ENCODE peak calls at places on chromosomes 16 and 17, in seven cellular contexts. O is ELF-1, Y is posterior cingulate gyrus, G is AG20443, T is brain microvascular endothelial cell, E is head of caudate nucleus, C is B cell. S is an unnamed sample.
A peak's percentile ranks its signal among the peaks of the same experiment; 100 is the strongest.

GRCh38 chr17:78637146-78637545 is 60.0 kb upstream of the DNAH17 start:
- DNase-seq in G (no peak), Y (no peak), C (no peak), O (no peak), E (no peak), T (no peak), S (no peak)

GRCh38 chr16:81467815-81468214 is 23.2 kb downstream of the CMIP start:
- DNase-seq in G (no peak), E (no peak), O (no peak), Y (no peak), T (no peak), C (no peak), S (no peak)

GRCh38 chr17:81802856-81803643 is 900 bp upstream of the GCGR start:
- DNase-seq in T (no peak), C (no peak), G (no peak), E (no peak), Y (no peak), O (no peak), S (no peak)

GRCh38 chr17:57918017-57918895 is 37.0 kb downstream of the CUEDC1 start:
- DNase-seq in Y (no peak), T (no peak), O (peak; percentile 65), G (peak; percentile 44), C (no peak), E (no peak), S (no peak)

GRCh38 chr16:85638248-85638647 is 25.1 kb downstream of the GSE1 start:
- DNase-seq in Y (no peak), C (no peak), O (no peak), E (no peak), T (no peak), G (no peak), S (no peak)

GRCh38 chr17:76104140-76104895 is 731 bp upstream of the EXOC7 start:
- DNase-seq in E (no peak), C (no peak), Y (no peak), G (no peak), O (no peak), T (no peak), S (no peak)

GRCh38 chr17:28871056-28871579 is 16.3 kb downstream of the ERAL1 start:
- DNase-seq in E (no peak), G (no peak), C (peak; percentile 57), Y (no peak), T (no peak), O (peak; percentile 28), S (no peak)

GRCh38 chr17:81150379-81151038 is 14.8 kb upstream of the PVALEF start:
- DNase-seq in O (no peak), Y (no peak), G (no peak), T (no peak), C (no peak), E (no peak), S (no peak)

GRCh38 chr17:15086776-15087175 is 178.3 kb downstream of the PMP22 start:
- DNase-seq in T (no peak), Y (no peak), C (no peak), O (no peak), E (no peak), G (no peak), S (no peak)

GRCh38 chr17:43784068-43784467 is 3.8 kb downstream of the CFAP97D1 start:
- DNase-seq in E (no peak), O (no peak), G (peak; percentile 31), C (no peak), T (peak; percentile 24), Y (no peak), S (no peak)

GRCh38 chr17:66406701-66407644 is 104.6 kb downstream of the PRKCA start:
- DNase-seq in E (no peak), C (no peak), O (no peak), G (no peak), Y (no peak), T (no peak), S (no peak)

GRCh38 chr17:43309505-43310329 is 75.9 kb upstream of the RNU2-1 start:
- DNase-seq in Y (no peak), C (no peak), T (no peak), E (no peak), O (peak; percentile 35), G (no peak), S (no peak)

GRCh38 chr16:745739-746138 is 4.9 kb upstream of the CIAO3 start:
- DNase-seq in T (no peak), Y (no peak), E (no peak), O (peak; percentile 69), G (no peak), C (no peak), S (peak; percentile 16)

GRCh38 chr16:3363793-3364192 is 8.1 kb downstream of the OR2C1 start:
- DNase-seq in T (no peak), O (no peak), E (no peak), Y (no peak), G (no peak), C (no peak), S (no peak)

GRCh38 chr17:80838381-80839345 is 153.0 kb upstream of the CHMP6 start:
- DNase-seq in C (no peak), G (no peak), O (no peak), T (no peak), E (no peak), Y (no peak), S (no peak)

GRCh38 chr16:55701442-55702319 is 45.9 kb downstream of the SLC6A2 start:
- DNase-seq in C (no peak), T (peak; percentile 20), O (peak; percentile 70), E (peak; percentile 38), Y (peak; percentile 23), G (peak; percentile 66), S (peak; percentile 35)

GRCh38 chr17:1695365-1695764 is 10.7 kb upstream of the PRPF8 start:
- DNase-seq in C (no peak), G (no peak), T (no peak), Y (no peak), E (no peak), O (no peak), S (no peak)

GRCh38 chr17:63285566-63285965 is 160.5 kb downstream of the CYB561 start:
- DNase-seq in T (no peak), O (no peak), C (no peak), Y (no peak), G (no peak), E (no peak), S (no peak)

GRCh38 chr17:1573932-1574696 is 11.5 kb upstream of the PITPNA start:
- DNase-seq in O (peak; percentile 87), Y (peak; percentile 71), G (peak; percentile 93), C (peak; percentile 80), E (peak; percentile 76), T (peak; percentile 54), S (peak; percentile 33)

GRCh38 chr17:51245535-51245934 is 14.3 kb downstream of the MBTD1 start:
- DNase-seq in O (no peak), C (no peak), G (no peak), E (no peak), Y (no peak), T (no peak), S (no peak)

GRCh38 chr16:60013076-60013475 is 1279.0 kb upstream of the GOT2 start:
- DNase-seq in Y (no peak), G (no peak), O (no peak), C (no peak), T (no peak), E (no peak), S (no peak)

GRCh38 chr16:31333686-31334649 is 21.0 kb upstream of the ITGAX start:
- DNase-seq in G (no peak), T (no peak), C (peak; percentile 69), E (no peak), Y (no peak), O (peak; percentile 54), S (peak; percentile 20)

GRCh38 chr17:182164-182751 is 808 bp upstream of the DOC2B start:
- DNase-seq in O (peak; percentile 58), G (no peak), T (no peak), Y (no peak), E (no peak), C (no peak), S (no peak)

GRCh38 chr17:43949777-43950176 is 4.0 kb downstream of the PYY start:
- DNase-seq in G (no peak), C (no peak), O (no peak), T (no peak), Y (no peak), E (no peak), S (no peak)

GRCh38 chr16:84086996-84087395 is 29.7 kb downstream of the MBTPS1 start:
- DNase-seq in O (no peak), Y (no peak), C (no peak), T (no peak), G (no peak), E (no peak), S (no peak)

GRCh38 chr16:85354623-85355514 is 242.6 kb upstream of the CIBAR2 start:
- DNase-seq in E (no peak), Y (no peak), C (no peak), O (peak; percentile 90), T (peak; percentile 67), G (peak; percentile 72), S (no peak)

S was measured in NCI-H345.